ENCODE peak calls at places on chromosomes 16 and 17, in seven cellular contexts. X, E, D, R, O, V and T are unnamed samples.

GRCh38 chr16:9919460-9919859 is 262.8 kb downstream of the GRIN2A start:
- DNase-seq in X (no peak), E (no peak), D (no peak), R (no peak), O (no peak), V (no peak), T (no peak)

GRCh38 chr17:9291912-9292562 is 270.7 kb downstream of the NTN1 start:
- DNase-seq in X (no peak), E (peak; percentile 46), D (peak; percentile 42), R (peak; percentile 55), O (peak; percentile 30), V (peak; percentile 43), T (no peak)

GRCh38 chr16:63530974-63531373 is 1494.7 kb upstream of the CDH8 start:
- DNase-seq in X (no peak), E (no peak), D (no peak), R (peak; percentile 53), O (no peak), V (no peak), T (no peak)

GRCh38 chr17:251531-251930 is 70.1 kb upstream of the DOC2B start:
- DNase-seq in X (no peak), E (no peak), D (no peak), R (no peak), O (no peak), V (peak; percentile 3), T (no peak)

GRCh38 chr17:3792481-3792880 is 8.5 kb downstream of the ITGAE start:
- DNase-seq in X (no peak), E (peak; percentile 73), D (peak; percentile 63), R (no peak), O (no peak), V (no peak), T (no peak)

GRCh38 chr17:44820631-44821196 is 9.4 kb downstream of the GJC1 start:
- DNase-seq in X (no peak), E (no peak), D (no peak), R (no peak), O (no peak), V (no peak), T (peak; percentile 10)

GRCh38 chr16:86343111-86343642 is 167.2 kb upstream of the FOXF1 start:
- DNase-seq in X (no peak), E (peak; percentile 72), D (peak; percentile 42), R (no peak), O (no peak), V (peak; percentile 68), T (no peak)

GRCh38 chr16:57133911-57134310 is 41.5 kb downstream of the CPNE2 start:
- DNase-seq in X (no peak), E (no peak), D (no peak), R (no peak), O (no peak), V (no peak), T (peak; percentile 80)

GRCh38 chr17:78387982-78388941 is 9.8 kb downstream of the PGS1 start:
- DNase-seq in X (no peak), E (peak; percentile 78), D (no peak), R (no peak), O (no peak), V (peak; percentile 37), T (no peak)

DNA sequence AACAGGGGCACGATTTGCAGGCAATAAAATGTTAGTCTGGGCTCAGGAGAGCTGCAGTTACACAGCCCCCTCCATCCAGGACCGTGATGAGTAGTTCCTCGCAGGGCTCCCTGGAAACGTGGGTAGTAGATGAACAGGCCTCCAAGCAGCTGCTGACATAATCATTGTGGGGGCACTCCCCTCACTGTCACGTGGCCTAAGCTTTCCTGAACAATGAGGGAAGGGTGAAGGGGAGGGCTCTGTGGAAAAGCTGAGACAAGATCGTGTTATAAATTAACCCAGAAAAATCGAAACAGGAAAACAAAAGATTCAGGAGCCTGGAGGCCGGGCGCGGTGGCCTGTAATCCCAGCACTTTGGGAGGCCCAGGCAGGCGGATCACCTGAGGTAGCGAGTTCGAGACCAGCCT is 1.3 kb upstream of the PER1 start:
- DNase-seq in X (no peak), E (no peak), D (peak; percentile 73), R (peak; percentile 91), O (no peak), V (peak; percentile 85), T (peak; percentile 94)
- TF ChIP-seq POLR2A in X (peak; percentile 69), E (peak; percentile 52), D (no peak), R (peak; percentile 7), O (no peak), V (no peak), T (no peak)

GRCh38 chr17:75693500-75694481 is 26.7 kb downstream of the SAP30BP start:
- DNase-seq in X (no peak), E (peak; percentile 97), D (no peak), R (peak; percentile 95), O (no peak), V (peak; percentile 63), T (peak; percentile 96)
- TF ChIP-seq CTCF in X (no peak), E (peak; percentile 26), D (no peak), R (no peak), O (no peak), V (no peak), T (no peak)

DNA sequence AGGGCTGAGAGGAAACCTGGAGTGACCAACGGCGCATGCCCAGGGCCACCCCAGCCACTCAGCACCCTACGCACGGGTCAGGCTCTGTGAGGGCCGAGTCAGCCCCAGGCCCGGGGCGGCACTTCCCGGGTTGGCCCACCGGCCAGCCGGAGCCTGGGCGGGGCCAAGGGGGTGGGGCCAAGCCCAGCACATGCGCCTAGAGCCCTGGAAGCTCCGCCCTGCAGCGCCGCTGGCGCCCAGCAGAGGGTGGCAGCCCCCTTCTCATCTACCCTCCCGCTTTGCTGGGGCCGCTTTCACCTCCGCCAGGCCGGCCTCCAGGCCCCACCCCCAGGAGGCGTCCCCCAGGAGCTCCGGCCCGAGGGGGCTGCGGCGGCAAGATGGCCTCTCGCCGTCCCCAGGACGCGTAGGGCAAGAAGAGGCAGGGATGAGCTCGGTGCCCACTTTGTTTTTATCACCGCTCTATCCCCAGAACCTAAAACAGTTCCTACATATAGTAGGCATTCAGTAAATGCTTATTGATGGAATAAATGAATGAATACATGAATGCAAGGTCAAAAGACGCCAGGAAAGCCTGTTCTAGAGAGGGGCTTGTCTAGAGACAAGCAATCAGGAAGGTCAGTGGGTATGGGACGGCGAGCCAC is 31.3 kb downstream of the MYO18A start:
- DNase-seq in X (peak; percentile 57), E (peak; percentile 89), D (peak; percentile 95), R (peak; percentile 96), O (peak; percentile 97), V (peak; percentile 96), T (peak; percentile 91)
- TF ChIP-seq POLR2A in X (no peak), E (peak; percentile 37), D (no peak), R (peak; percentile 69), O (no peak), V (peak; percentile 25), T (no peak)

GRCh38 chr17:17401271-17401781 is 75.5 kb upstream of the MED9 start:
- DNase-seq in X (no peak), E (no peak), D (no peak), R (no peak), O (peak; percentile 41), V (no peak), T (no peak)
- TF ChIP-seq CTCF in X (no peak), E (no peak), D (no peak), R (no peak), O (peak; percentile 55), V (no peak), T (no peak)

GRCh38 chr16:48384982-48385271 is 286 bp downstream of the SIAH1 start:
- DNase-seq in X (no peak), E (no peak), D (no peak), R (no peak), O (peak; percentile 87), V (no peak), T (no peak)
- TF ChIP-seq POLR2A in X (no peak), E (no peak), D (no peak), R (no peak), O (no peak), V (no peak), T (no peak)

DNA sequence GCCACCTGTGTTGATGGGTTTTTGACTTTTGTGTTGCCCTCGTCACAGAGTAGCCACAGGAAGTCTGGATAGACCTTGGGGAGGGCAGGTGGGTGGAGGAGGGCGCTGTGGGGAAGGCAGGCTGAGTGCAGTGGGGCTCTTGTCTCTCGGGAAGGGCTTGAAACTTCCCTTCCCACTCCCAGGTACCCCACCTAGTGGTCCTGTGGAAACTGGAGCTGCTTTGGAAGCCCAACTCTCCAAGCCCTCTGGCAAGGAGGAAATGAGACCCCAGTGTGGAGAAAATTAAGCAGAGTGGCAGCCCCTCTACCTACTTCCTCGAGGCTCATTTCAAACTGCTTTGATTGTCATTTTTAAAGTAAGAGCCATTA is 9.2 kb downstream of the CA5A start:
- DNase-seq in X (no peak), E (no peak), D (no peak), R (no peak), O (no peak), V (no peak), T (no peak)
- TF ChIP-seq CTCF in X (no peak), E (no peak), D (no peak), R (no peak), O (no peak), V (no peak), T (no peak)

DNA sequence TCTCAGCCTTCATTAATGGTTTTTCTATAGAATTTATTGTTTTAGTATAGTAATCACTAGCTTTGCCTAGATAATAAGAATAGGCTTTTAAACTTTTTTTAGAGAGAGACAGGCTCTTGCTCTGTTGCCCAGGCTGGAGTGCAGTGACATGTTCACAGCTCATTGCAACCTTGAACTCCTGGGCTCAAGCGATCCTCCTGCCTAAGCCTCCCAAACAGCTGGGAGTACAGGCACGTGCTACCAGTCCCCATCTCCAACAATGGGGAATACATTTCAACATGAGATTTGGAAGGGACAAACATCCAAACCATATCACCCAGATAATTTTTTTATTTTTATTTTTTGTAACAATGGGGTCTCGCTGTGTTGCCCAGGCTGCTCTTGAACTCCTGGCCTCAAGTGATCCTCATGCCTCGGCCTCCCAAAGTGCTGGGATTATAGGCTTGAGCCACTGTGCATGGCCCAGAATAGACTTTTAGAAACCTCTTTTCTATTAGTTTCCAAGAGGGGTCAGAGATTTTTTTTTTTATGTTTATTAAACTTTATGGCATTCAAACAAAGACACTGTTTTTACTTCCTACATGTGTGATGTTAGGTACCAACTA is 7.3 kb downstream of the NACA2 start:
- DNase-seq in X (no peak), E (no peak), D (no peak), R (no peak), O (no peak), V (no peak), T (no peak)
- TF ChIP-seq POLR2A in X (no peak), E (no peak), D (no peak), R (no peak), O (no peak), V (no peak), T (no peak)

DNA sequence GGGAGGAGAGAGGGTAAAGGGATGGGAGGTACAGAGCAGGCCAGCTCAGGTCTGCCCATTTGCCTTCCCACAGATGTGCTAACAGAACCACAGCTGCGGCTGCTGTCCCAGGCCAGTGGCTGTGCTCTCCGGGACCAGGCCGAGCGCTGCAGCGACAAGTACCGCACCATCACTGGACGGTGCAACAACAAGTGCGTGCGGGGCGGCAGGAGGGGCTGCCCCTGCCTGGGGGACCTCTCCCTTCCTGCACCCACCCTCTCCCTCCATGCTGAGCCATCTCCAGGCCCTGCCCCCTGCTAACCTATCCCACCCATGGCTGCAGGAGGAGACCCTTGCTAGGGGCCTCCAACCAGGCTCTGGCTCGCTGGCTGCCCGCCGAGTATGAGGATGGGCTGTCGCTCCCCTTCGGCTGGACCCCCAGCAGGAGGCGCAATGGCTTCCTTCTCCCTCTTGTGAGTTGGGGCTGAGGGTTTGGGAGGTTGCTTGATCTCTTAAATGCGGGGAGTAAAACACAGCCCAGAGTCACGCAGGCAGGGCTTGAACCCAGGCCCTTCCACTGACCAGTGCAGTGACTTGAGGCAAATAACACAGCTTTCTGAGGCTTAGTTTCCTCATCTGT is 1.2 kb downstream of the EPX start:
- DNase-seq in X (no peak), E (no peak), D (no peak), R (no peak), O (peak; percentile 40), V (no peak), T (no peak)
- TF ChIP-seq CTCF in X (no peak), E (no peak), D (no peak), R (no peak), O (peak; percentile 35), V (no peak), T (no peak)